ENCODE peak calls at places on chromosomes 2 and 18, in five cellular contexts. One of them, this sample, is unnamed.

GRCh38 chr2:74373189-74373588 is 6.9 kb downstream of the DCTN1 start:
- DNase-seq in astrocyte of the spinal cord: no peak
- DNase-seq in colonic mucosa: peak; percentile 86
- DNase-seq in GDM1: no peak
- DNase-seq in mucosa of gallbladder: peak; percentile 73
- DNase-seq in this sample: no peak

GRCh38 chr2:168935810-168936581 is 34.9 kb downstream of the G6PC2 start:
- DNase-seq in astrocyte of the spinal cord: peak; percentile 35
- DNase-seq in colonic mucosa: no peak
- DNase-seq in GDM1: no peak
- DNase-seq in mucosa of gallbladder: no peak
- DNase-seq in this sample: peak; percentile 78

GRCh38 chr18:25724121-25724520 is 366.3 kb downstream of the SS18 start:
- DNase-seq in astrocyte of the spinal cord: no peak
- DNase-seq in colonic mucosa: no peak
- DNase-seq in GDM1: no peak
- DNase-seq in mucosa of gallbladder: no peak
- DNase-seq in this sample: no peak

GRCh38 chr18:10041180-10041579 is 127.4 kb downstream of the VAPA start:
- DNase-seq in astrocyte of the spinal cord: peak; percentile 55
- DNase-seq in colonic mucosa: peak; percentile 34
- DNase-seq in GDM1: no peak
- DNase-seq in mucosa of gallbladder: peak; percentile 62
- DNase-seq in this sample: no peak

GRCh38 chr2:177552414-177553175 is 160.0 kb downstream of the AGPS start:
- DNase-seq in astrocyte of the spinal cord: peak; percentile 94
- DNase-seq in colonic mucosa: peak; percentile 90
- DNase-seq in GDM1: peak; percentile 87
- DNase-seq in mucosa of gallbladder: peak; percentile 89
- DNase-seq in this sample: peak; percentile 87

GRCh38 chr2:202158796-202159195 is 79.6 kb downstream of the SUMO1 start:
- DNase-seq in astrocyte of the spinal cord: peak; percentile 37
- DNase-seq in colonic mucosa: no peak
- DNase-seq in GDM1: no peak
- DNase-seq in mucosa of gallbladder: no peak
- DNase-seq in this sample: no peak

GRCh38 chr2:239193925-239194687 is 206.7 kb downstream of the HDAC4 start:
- DNase-seq in astrocyte of the spinal cord: no peak
- DNase-seq in colonic mucosa: no peak
- DNase-seq in GDM1: no peak
- DNase-seq in mucosa of gallbladder: no peak
- DNase-seq in this sample: no peak

GRCh38 chr2:28567076-28567471 is 71.2 kb downstream of the PLB1 start:
- DNase-seq in astrocyte of the spinal cord: no peak
- DNase-seq in colonic mucosa: no peak
- DNase-seq in GDM1: no peak
- DNase-seq in mucosa of gallbladder: no peak
- DNase-seq in this sample: no peak

GRCh38 chr18:36496022-36496421 is 198.5 kb downstream of the FHOD3 start:
- DNase-seq in astrocyte of the spinal cord: no peak
- DNase-seq in colonic mucosa: no peak
- DNase-seq in GDM1: no peak
- DNase-seq in mucosa of gallbladder: no peak
- DNase-seq in this sample: no peak

GRCh38 chr2:55989405-55989804 is 65.8 kb upstream of the EFEMP1 start:
- DNase-seq in astrocyte of the spinal cord: no peak
- DNase-seq in colonic mucosa: no peak
- DNase-seq in GDM1: no peak
- DNase-seq in mucosa of gallbladder: no peak
- DNase-seq in this sample: no peak

GRCh38 chr2:127139766-127140165 is 32.8 kb upstream of the BIN1 start:
- DNase-seq in astrocyte of the spinal cord: no peak
- DNase-seq in colonic mucosa: no peak
- DNase-seq in GDM1: no peak
- DNase-seq in mucosa of gallbladder: no peak
- DNase-seq in this sample: no peak

GRCh38 chr2:227861011-227861410 is 10.4 kb upstream of the DAW1 start:
- DNase-seq in astrocyte of the spinal cord: peak; percentile 49
- DNase-seq in colonic mucosa: no peak
- DNase-seq in GDM1: no peak
- DNase-seq in mucosa of gallbladder: no peak
- DNase-seq in this sample: no peak